ENCODE peak calls at places on chromosomes 5 and 9, in five cellular contexts. M is A549, K is heart right ventricle, A is hepatocyte, G is astrocyte. N is an unnamed sample.

GRCh38 chr9:42852133-42852532 is 668.7 kb downstream of the SPATA31A6 start:
- DNase-seq in M (peak), K (peak), A (peak), G (no peak), N (no peak)

GRCh38 chr5:132237141-132237540 is 9.5 kb upstream of the P4HA2 start:
- DNase-seq in M (no peak), K (no peak), A (no peak), G (peak), N (no peak)

GRCh38 chr5:73417307-73418035 is 31.1 kb downstream of the FOXD1 start:
- DNase-seq in M (no peak), K (no peak), A (no peak), G (peak), N (peak)

GRCh38 chr5:123156577-123157296 is 67.7 kb downstream of the PRDM6 start:
- DNase-seq in M (no peak), K (no peak), A (peak), G (peak), N (peak)

GRCh38 chr9:96638606-96639364 is 16.3 kb downstream of the PRXL2C start:
- DNase-seq in M (no peak), K (no peak), A (no peak), G (peak), N (no peak)

GRCh38 chr9:116238751-116239340 is 85.3 kb downstream of the PAPPA start:
- DNase-seq in M (no peak), K (no peak), A (no peak), G (peak), N (no peak)

GRCh38 chr5:81757404-81757803 is 6.5 kb upstream of the SSBP2 start:
- DNase-seq in M (no peak), K (no peak), A (no peak), G (no peak), N (no peak)

GRCh38 chr5:178071108-178071507 is 42.2 kb upstream of the N4BP3 start:
- DNase-seq in M (no peak), K (no peak), A (no peak), G (no peak), N (no peak)

GRCh38 chr5:131509811-131510210 is 125.2 kb downstream of the RAPGEF6 start:
- DNase-seq in M (no peak), K (no peak), A (no peak), G (no peak), N (no peak)

GRCh38 chr5:149170292-149170691 is 29.0 kb downstream of the ABLIM3 start:
- DNase-seq in M (no peak), K (no peak), A (no peak), G (peak), N (peak)

GRCh38 chr9:111356567-111357244 is 26.7 kb upstream of the OR2K2 start:
- DNase-seq in M (peak), K (no peak), A (peak), G (peak), N (peak)

GRCh38 chr9:98359569-98359968 is 104.1 kb upstream of the TBC1D2 start:
- DNase-seq in M (no peak), K (no peak), A (no peak), G (no peak), N (no peak)

GRCh38 chr9:16521868-16522381 is 348.5 kb downstream of the BNC2 start:
- DNase-seq in M (no peak), K (no peak), A (peak), G (peak), N (peak)

GRCh38 chr5:134245101-134245604 is 19.3 kb upstream of the PPP2CA start:
- DNase-seq in M (no peak), K (no peak), A (peak), G (peak), N (peak)

GRCh38 chr5:73591102-73591695 is 25.7 kb downstream of the UTP15 start:
- DNase-seq in M (peak), K (no peak), A (peak), G (peak), N (peak)

GRCh38 chr9:89149726-89150125 is 28.9 kb downstream of the SHC3 start:
- DNase-seq in M (peak), K (no peak), A (no peak), G (peak), N (peak)

GRCh38 chr9:22044583-22044982 is 35.5 kb upstream of the CDKN2B start:
- DNase-seq in M (no peak), K (no peak), A (no peak), G (peak), N (no peak)

GRCh38 chr9:120697448-120697847 is 16.8 kb downstream of the MEGF9 start:
- DNase-seq in M (no peak), K (no peak), A (no peak), G (no peak), N (no peak)

GRCh38 chr9:131496844-131497425 is 5.8 kb upstream of the POMT1 start:
- DNase-seq in M (no peak), K (no peak), A (peak), G (no peak), N (no peak)

GRCh38 chr5:88727705-88728313 is 155.2 kb downstream of the MEF2C start:
- DNase-seq in M (no peak), K (no peak), A (peak), G (peak), N (no peak)

N was measured in A172.